ENCODE peak calls at places on chromosome 19, in six cellular contexts. Q is AG04450, X is immature natural killer cell, S is H54, N is T-cell, J is progenitor cell of endocrine pancreas. V is an unnamed sample.

GRCh38 chr19:48835734-48836088 is 580 bp downstream of the HSD17B14 start:
- DNase-seq in Q (no peak), N (peak), J (peak), S (peak), X (peak), V (peak)

GRCh38 chr19:4581381-4582111 is 22.1 kb upstream of the SEMA6B start:
- DNase-seq in J (no peak), Q (no peak), S (no peak), N (no peak), X (no peak), V (no peak)

GRCh38 chr19:45790942-45791341 is 1.7 kb downstream of the DMWD start:
- DNase-seq in J (no peak), N (no peak), Q (no peak), X (peak), S (no peak), V (no peak)

GRCh38 chr19:52343548-52343947 is 7.5 kb downstream of the ZNF610 start:
- DNase-seq in J (peak), Q (no peak), X (peak), N (peak), S (peak), V (peak)

GRCh38 chr19:17216058-17216670 is 1.0 kb downstream of the USE1 start:
- DNase-seq in N (no peak), X (no peak), Q (no peak), J (no peak), S (no peak), V (no peak)

GRCh38 chr19:4229179-4229931 is at the start of gene EBI3:
- DNase-seq in J (peak), S (peak), N (no peak), X (no peak), Q (no peak), V (no peak)

GRCh38 chr19:13718733-13719132 is 45.6 kb upstream of the MRI1 start:
- DNase-seq in X (no peak), S (no peak), J (no peak), N (no peak), Q (peak), V (no peak)

GRCh38 chr19:16366433-16367268 is 42.0 kb downstream of the KLF2 start:
- DNase-seq in N (peak), S (no peak), Q (no peak), J (no peak), X (peak), V (no peak)

GRCh38 chr19:38004100-38004504 is 97.1 kb downstream of the SIPA1L3 start:
- DNase-seq in X (no peak), Q (no peak), S (no peak), N (no peak), J (no peak), V (no peak)

GRCh38 chr19:51398096-51398704 is 7.8 kb upstream of the C19orf84 start:
- DNase-seq in S (peak), J (no peak), Q (no peak), X (peak), N (no peak), V (no peak)

GRCh38 chr19:5403968-5404640 is 51.1 kb upstream of the ZNRF4 start:
- DNase-seq in N (peak), Q (peak), S (peak), J (peak), X (peak), V (peak)

GRCh38 chr19:53463263-53463662 is 4.3 kb upstream of the ZNF813 start:
- DNase-seq in J (no peak), S (no peak), N (no peak), Q (no peak), X (no peak), V (no peak)

GRCh38 chr19:35207391-35207871 is 21.1 kb downstream of the FAM187B start:
- DNase-seq in N (no peak), J (no peak), S (no peak), X (no peak), Q (no peak), V (no peak)

GRCh38 chr19:55153652-55154264 is 3.8 kb downstream of the TNNI3 start:
- DNase-seq in N (no peak), S (no peak), J (no peak), Q (no peak), X (no peak), V (no peak)

GRCh38 chr19:47390533-47391488 is 28.5 kb downstream of the MEIS3 start:
- DNase-seq in N (no peak), Q (no peak), X (no peak), S (no peak), J (no peak), V (no peak)